ENCODE peak calls at places on chromosomes 1 and 21, in five cellular contexts. B is BE2C, D is spleen, F is endodermal cell, X is K562. Q is an unnamed sample. For H3K4me1, the result is how much of the 10 kb centered on the place peaks cover.

GRCh38 chr21:16742116-16742515 is 770.7 kb upstream of the CXADR start:
- DNase-seq in B (no peak), D (no peak), F (no peak), X (no peak), Q (no peak)

GRCh38 chr1:18973446-18973955 is 17.0 kb upstream of the IFFO2 start:
- DNase-seq in B (no peak), D (peak), F (no peak), X (no peak), Q (no peak)

GRCh38 chr1:200493344-200493743 is 83.5 kb upstream of the ZNF281 start:
- DNase-seq in B (no peak), D (no peak), F (no peak), X (no peak), Q (no peak)

GRCh38 chr1:160420881-160421842 is 20.8 kb downstream of the VANGL2 start:
- DNase-seq in B (no peak), D (no peak), F (no peak), X (no peak), Q (no peak)

GRCh38 chr1:93814059-93814794 is 64.8 kb downstream of the DNTTIP2 start:
- DNase-seq in B (peak), D (no peak), F (peak), X (peak), Q (no peak)

GRCh38 chr1:215523128-215523861 is 43.8 kb upstream of the KCTD3 start:
- DNase-seq in B (no peak), D (no peak), F (no peak), X (no peak), Q (no peak)

GRCh38 chr1:201157949-201158348 is 3.7 kb upstream of the TMEM9 start:
- DNase-seq in B (no peak), D (peak), F (no peak), X (no peak), Q (no peak)

GRCh38 chr1:45892068-45892785 is 88.8 kb downstream of the MAST2 start:
- DNase-seq in B (no peak), D (no peak), F (no peak), X (no peak), Q (no peak)

GRCh38 chr1:17204546-17205440 is at the start of gene PADI1:
- DNase-seq in B (no peak), D (peak), F (no peak), X (no peak), Q (peak)

GRCh38 chr1:180185281-180185680 is 30.6 kb downstream of the QSOX1 start:
- DNase-seq in B (peak), D (peak), F (no peak), X (no peak), Q (no peak)

GRCh38 chr1:228865613-228866320 is 130.5 kb downstream of the RHOU start:
- DNase-seq in B (peak), D (no peak), F (no peak), X (no peak), Q (no peak)

GRCh38 chr1:75632350-75632949 is 21.5 kb upstream of the SLC44A5 start:
- DNase-seq in B (peak), D (no peak), F (no peak), X (peak), Q (no peak)

GRCh38 chr1:48462716-48463285 is 9.2 kb downstream of the SPATA6 start:
- DNase-seq in B (no peak), D (no peak), F (no peak), X (no peak), Q (no peak)

GRCh38 chr1:29801561-29801973 is 565.2 kb downstream of the PTPRU start:
- DNase-seq in B (no peak), D (peak), F (no peak), X (no peak), Q (no peak)

GRCh38 chr1:22557341-22557950 is 5.8 kb upstream of the EPHA8 start:
- DNase-seq in B (no peak), D (no peak), F (no peak), X (no peak), Q (no peak)

GRCh38 chr1:24095140-24095859 is 16.6 kb downstream of the MYOM3 start:
- DNase-seq in B (no peak), D (no peak), F (no peak), X (no peak), Q (peak)

GRCh38 chr1:206635983-206636354 is 633 bp downstream of the DYRK3 start:
- DNase-seq in B (no peak), D (no peak), F (no peak), X (no peak), Q (no peak)

GRCh38 chr1:11764519-11764918 is 2.5 kb downstream of the C1orf167 start:
- DNase-seq in B (no peak), D (no peak), F (no peak), X (no peak), Q (no peak)

GRCh38 chr1:31273619-31274018 is 23.0 kb downstream of the SNRNP40 start:
- DNase-seq in B (no peak), D (no peak), F (no peak), X (no peak), Q (no peak)

GRCh38 chr1:15432327-15432726 is 5.9 kb upstream of the CTRC start:
- DNase-seq in B (no peak), D (no peak), F (no peak), X (no peak), Q (no peak)

GRCh38 chr1:214331827-214332423 is 51.0 kb downstream of the SMYD2 start:
- DNase-seq in B (peak), D (no peak), F (peak), X (peak), Q (no peak)

GRCh38 chr1:15804060-15804459 is 3.4 kb downstream of the UQCRHL start:
- DNase-seq in B (no peak), D (no peak), F (peak), X (no peak), Q (no peak)

GRCh38 chr1:22053861-22054770 is 1.6 kb downstream of the CDC42 start:
- DNase-seq in B (no peak), D (peak), F (no peak), X (no peak), Q (no peak)

GRCh38 chr1:153532769-153533599 is 2.8 kb downstream of the S100A6 start:
- DNase-seq in B (peak), D (peak), F (peak), X (peak), Q (peak)

GRCh38 chr1:14946567-14947285 is 206.8 kb upstream of the TMEM51 start:
- DNase-seq in B (no peak), D (no peak), F (no peak), X (no peak), Q (no peak)

GRCh38 chr1:156198831-156199349 is 5.0 kb downstream of the SLC25A44 start:
- DNase-seq in B (no peak), D (no peak), F (no peak), X (peak), Q (no peak)

GRCh38 chr1:109989656-109990653 is 5.4 kb downstream of the AHCYL1 start:
- DNase-seq in B (no peak), D (no peak), F (no peak), X (no peak), Q (no peak)

GRCh38 chr21:31667639-31668038 is 8.1 kb downstream of the SOD1 start:
- DNase-seq in B (no peak), D (no peak), F (no peak), X (no peak), Q (no peak)

GRCh38 chr1:31788825-31789256 is 24.7 kb upstream of the ADGRB2 start:
- DNase-seq in B (peak), D (no peak), F (no peak), X (no peak), Q (no peak)

GRCh38 chr1:20921285-20921684 is 134.2 kb upstream of the HP1BP3 start:
- DNase-seq in B (no peak), D (no peak), F (no peak), X (no peak), Q (no peak)

GRCh38 chr1:10511494-10511885 is 36.7 kb downstream of the PEX14 start:
- DNase-seq in B (no peak), D (no peak), F (peak), X (peak), Q (no peak)
- H3K4me1 ChIP-seq in B (under half), D (half or more), F (under half), X (under half), Q (half or more)

GRCh38 chr21:33205476-33205875 is 24.3 kb upstream of the IFNAR2 start:
- DNase-seq in B (no peak), D (no peak), F (no peak), X (no peak), Q (no peak)
- H3K4me1 ChIP-seq in B (under half), D (half or more), F (under half), X (under half), Q (under half)

DNA sequence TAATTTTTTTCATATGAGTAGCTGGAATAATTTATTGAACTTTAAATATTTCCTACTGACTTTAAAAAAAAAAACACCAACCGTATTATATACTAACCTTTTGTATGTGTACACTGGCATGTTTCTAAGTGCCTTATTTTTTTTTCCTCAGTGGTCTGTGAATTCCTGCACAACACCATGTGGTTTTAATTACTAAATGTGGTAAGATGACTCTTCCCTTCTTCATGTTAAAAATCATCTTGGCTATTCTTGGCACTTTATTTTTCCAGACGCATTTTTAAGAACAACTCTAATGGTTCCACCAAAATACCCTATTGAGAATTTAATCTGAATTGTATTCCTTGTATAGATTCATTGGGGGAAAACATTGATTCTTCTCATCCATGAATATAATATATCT is 28.4 kb downstream of the PPP2R5A start:
- DNase-seq in B (no peak), D (no peak), F (no peak), X (no peak), Q (no peak)
- H3K4me1 ChIP-seq in B (under half), D (half or more), F (under half), X (under half), Q (under half)

DNA sequence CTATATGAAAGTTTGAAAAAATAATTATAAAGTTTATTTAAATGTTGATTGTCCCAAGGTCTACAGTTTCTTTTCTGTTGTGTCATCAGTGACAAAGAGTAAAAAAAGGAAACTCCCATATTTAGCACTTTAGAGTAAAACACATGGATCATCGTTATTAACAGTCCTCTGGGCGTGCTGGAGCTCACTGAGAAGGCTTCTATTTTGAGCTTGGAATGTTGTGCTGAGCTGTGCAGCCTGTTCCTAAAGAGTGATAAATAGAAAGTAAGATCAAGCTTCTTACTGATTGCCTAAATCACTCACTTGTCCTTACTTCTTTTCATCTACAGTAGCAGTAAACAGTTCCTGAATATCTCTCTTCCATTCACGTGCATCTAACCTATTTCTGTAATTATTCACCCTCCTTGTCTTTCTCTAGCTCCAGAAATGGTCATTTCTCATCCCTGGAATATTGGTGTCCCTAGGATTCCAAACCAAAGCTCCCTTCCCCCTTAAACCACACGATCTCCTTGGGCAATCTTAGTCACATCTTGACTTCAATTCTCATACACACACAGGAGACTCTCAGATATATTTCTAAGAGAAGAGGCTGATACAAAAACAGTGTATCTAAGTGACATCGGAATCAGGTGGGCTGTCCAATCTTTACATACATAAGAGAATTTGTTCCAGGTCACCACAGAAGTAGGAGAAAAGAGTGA is 11.9 kb downstream of the GBP5 start:
- DNase-seq in B (no peak), D (no peak), F (no peak), X (no peak), Q (no peak)
- H3K4me1 ChIP-seq in B (under half), D (half or more), F (under half), X (under half), Q (under half)

GRCh38 chr1:37477946-37478345 is 3.6 kb downstream of the ZC3H12A start:
- DNase-seq in B (no peak), D (peak), F (peak), X (no peak), Q (no peak)
- H3K4me1 ChIP-seq in B (under half), D (half or more), F (under half), X (half or more), Q (half or more)

Q was measured in lower lobe of right lung.